ENCODE peak calls at places on chromosomes 11 and 22, in eight cellular contexts. One of them, this sample, is unnamed.

GRCh38 chr11:63534895-63535461 is 1.6 kb upstream of the PLAAT4 start:
- DNase-seq in AG10803: no peak
- DNase-seq in cardiac muscle cell: no peak
- DNase-seq in aorta: no peak
- DNase-seq in A549: no peak
- DNase-seq in pancreas: no peak
- DNase-seq in esophagus muscularis mucosa: no peak
- DNase-seq in endothelial cell of umbilical vein: no peak
- DNase-seq in this sample: no peak

GRCh38 chr11:100515087-100515486 is 172.0 kb upstream of the ARHGAP42 start:
- DNase-seq in AG10803: no peak
- DNase-seq in cardiac muscle cell: peak
- DNase-seq in aorta: no peak
- DNase-seq in A549: no peak
- DNase-seq in pancreas: no peak
- DNase-seq in esophagus muscularis mucosa: no peak
- DNase-seq in endothelial cell of umbilical vein: no peak
- DNase-seq in this sample: no peak

GRCh38 chr11:35006389-35007128 is 90.1 kb downstream of the PDHX start:
- DNase-seq in AG10803: no peak
- DNase-seq in cardiac muscle cell: no peak
- DNase-seq in aorta: no peak
- DNase-seq in A549: no peak
- DNase-seq in pancreas: no peak
- DNase-seq in esophagus muscularis mucosa: no peak
- DNase-seq in endothelial cell of umbilical vein: no peak
- DNase-seq in this sample: no peak

GRCh38 chr11:107043242-107043991 is 25.1 kb upstream of the GUCY1A2 start:
- DNase-seq in AG10803: peak
- DNase-seq in cardiac muscle cell: peak
- DNase-seq in aorta: no peak
- DNase-seq in A549: no peak
- DNase-seq in pancreas: no peak
- DNase-seq in esophagus muscularis mucosa: no peak
- DNase-seq in endothelial cell of umbilical vein: no peak
- DNase-seq in this sample: no peak

GRCh38 chr11:75862437-75862836 is 47.4 kb downstream of the UVRAG start:
- DNase-seq in AG10803: no peak
- DNase-seq in cardiac muscle cell: no peak
- DNase-seq in aorta: no peak
- DNase-seq in A549: no peak
- DNase-seq in pancreas: no peak
- DNase-seq in esophagus muscularis mucosa: no peak
- DNase-seq in endothelial cell of umbilical vein: no peak
- DNase-seq in this sample: no peak

GRCh38 chr11:93718057-93718563 is 23.2 kb downstream of the TAF1D start:
- DNase-seq in AG10803: no peak
- DNase-seq in cardiac muscle cell: no peak
- DNase-seq in aorta: no peak
- DNase-seq in A549: no peak
- DNase-seq in pancreas: no peak
- DNase-seq in esophagus muscularis mucosa: no peak
- DNase-seq in endothelial cell of umbilical vein: peak
- DNase-seq in this sample: no peak

GRCh38 chr11:79269923-79270322 is 170.9 kb downstream of the TENM4 start:
- DNase-seq in AG10803: no peak
- DNase-seq in cardiac muscle cell: no peak
- DNase-seq in aorta: no peak
- DNase-seq in A549: no peak
- DNase-seq in pancreas: no peak
- DNase-seq in esophagus muscularis mucosa: no peak
- DNase-seq in endothelial cell of umbilical vein: no peak
- DNase-seq in this sample: no peak

GRCh38 chr22:26797910-26798309 is 140.5 kb downstream of the MIAT start:
- DNase-seq in AG10803: no peak
- DNase-seq in cardiac muscle cell: no peak
- DNase-seq in aorta: no peak
- DNase-seq in A549: peak
- DNase-seq in pancreas: no peak
- DNase-seq in esophagus muscularis mucosa: no peak
- DNase-seq in endothelial cell of umbilical vein: no peak
- DNase-seq in this sample: no peak

GRCh38 chr11:35031869-35032268 is 107.1 kb upstream of the CD44 start:
- DNase-seq in AG10803: no peak
- DNase-seq in cardiac muscle cell: no peak
- DNase-seq in aorta: no peak
- DNase-seq in A549: no peak
- DNase-seq in pancreas: no peak
- DNase-seq in esophagus muscularis mucosa: no peak
- DNase-seq in endothelial cell of umbilical vein: peak
- DNase-seq in this sample: no peak

GRCh38 chr11:122040476-122040875 is 75.5 kb downstream of the BLID start:
- DNase-seq in AG10803: no peak
- DNase-seq in cardiac muscle cell: peak
- DNase-seq in aorta: no peak
- DNase-seq in A549: no peak
- DNase-seq in pancreas: no peak
- DNase-seq in esophagus muscularis mucosa: no peak
- DNase-seq in endothelial cell of umbilical vein: no peak
- DNase-seq in this sample: no peak

GRCh38 chr11:79727221-79727620 is 286.4 kb upstream of the TENM4 start:
- DNase-seq in AG10803: no peak
- DNase-seq in cardiac muscle cell: no peak
- DNase-seq in aorta: no peak
- DNase-seq in A549: no peak
- DNase-seq in pancreas: no peak
- DNase-seq in esophagus muscularis mucosa: no peak
- DNase-seq in endothelial cell of umbilical vein: no peak
- DNase-seq in this sample: no peak

GRCh38 chr22:49968831-49969661 is 8.5 kb downstream of the PIM3 start:
- DNase-seq in AG10803: no peak
- DNase-seq in cardiac muscle cell: no peak
- DNase-seq in aorta: peak
- DNase-seq in A549: no peak
- DNase-seq in pancreas: peak
- DNase-seq in esophagus muscularis mucosa: no peak
- DNase-seq in endothelial cell of umbilical vein: no peak
- DNase-seq in this sample: peak

GRCh38 chr11:67406969-67407699 is 3.3 kb downstream of the TBC1D10C start:
- DNase-seq in AG10803: no peak
- DNase-seq in cardiac muscle cell: no peak
- DNase-seq in aorta: peak
- DNase-seq in A549: no peak
- DNase-seq in pancreas: no peak
- DNase-seq in esophagus muscularis mucosa: no peak
- DNase-seq in endothelial cell of umbilical vein: no peak
- DNase-seq in this sample: no peak

GRCh38 chr11:97516688-97517087 is 1126.9 kb downstream of the JRKL start:
- DNase-seq in AG10803: no peak
- DNase-seq in cardiac muscle cell: no peak
- DNase-seq in aorta: no peak
- DNase-seq in A549: no peak
- DNase-seq in pancreas: no peak
- DNase-seq in esophagus muscularis mucosa: no peak
- DNase-seq in endothelial cell of umbilical vein: no peak
- DNase-seq in this sample: no peak

GRCh38 chr11:110373061-110373702 is 56.6 kb upstream of the FDX1 start:
- DNase-seq in AG10803: peak
- DNase-seq in cardiac muscle cell: peak
- DNase-seq in aorta: no peak
- DNase-seq in A549: no peak
- DNase-seq in pancreas: no peak
- DNase-seq in esophagus muscularis mucosa: no peak
- DNase-seq in endothelial cell of umbilical vein: peak
- DNase-seq in this sample: no peak

GRCh38 chr11:114317738-114318137 is 21.5 kb downstream of the NNMT start:
- DNase-seq in AG10803: peak
- DNase-seq in cardiac muscle cell: peak
- DNase-seq in aorta: peak
- DNase-seq in A549: no peak
- DNase-seq in pancreas: no peak
- DNase-seq in esophagus muscularis mucosa: peak
- DNase-seq in endothelial cell of umbilical vein: peak
- DNase-seq in this sample: peak

DNA sequence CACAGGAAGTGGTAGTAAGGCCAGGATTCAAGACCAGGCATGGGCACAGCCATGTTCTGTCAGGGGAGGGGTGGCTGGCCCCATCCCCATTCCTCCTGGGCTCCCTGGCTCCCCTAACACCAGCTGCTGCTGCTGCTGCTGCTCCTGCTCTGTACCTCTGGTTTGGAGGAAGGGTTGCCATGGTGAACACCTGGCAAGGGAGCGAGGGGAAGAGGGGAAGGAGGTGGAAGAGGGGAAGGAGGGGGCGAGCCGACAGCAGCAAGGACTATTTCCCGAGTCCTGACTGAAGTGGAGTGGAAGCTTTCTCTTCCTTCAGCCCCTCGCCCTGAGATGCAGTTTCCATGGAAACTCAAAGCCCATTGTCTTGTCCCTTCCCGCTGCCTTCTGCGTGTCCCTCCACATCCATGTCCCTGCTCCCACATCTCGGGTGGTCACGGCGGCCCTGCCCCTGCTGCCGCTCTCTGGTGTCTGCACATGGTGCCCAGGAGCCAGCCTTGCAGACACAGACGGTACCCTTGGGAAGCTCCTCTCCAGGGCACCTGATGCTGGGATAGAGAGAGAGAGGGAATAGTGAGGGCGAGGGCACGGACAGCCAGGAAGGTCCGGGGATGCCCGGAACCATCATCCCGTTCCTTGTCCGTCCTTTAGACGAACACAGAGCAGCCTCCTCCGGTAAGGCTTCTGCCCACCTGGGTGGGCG is 28.6 kb downstream of the FAM83F start:
- DNase-seq in AG10803: no peak
- DNase-seq in cardiac muscle cell: no peak
- DNase-seq in aorta: peak
- DNase-seq in A549: no peak
- DNase-seq in pancreas: no peak
- DNase-seq in esophagus muscularis mucosa: no peak
- DNase-seq in endothelial cell of umbilical vein: no peak
- DNase-seq in this sample: no peak
- H3K4me3 ChIP-seq in AG10803: no peak
- H3K4me3 ChIP-seq in cardiac muscle cell: no peak
- H3K4me3 ChIP-seq in aorta: no peak
- H3K4me3 ChIP-seq in A549: no peak
- H3K4me3 ChIP-seq in pancreas: no peak
- H3K4me3 ChIP-seq in esophagus muscularis mucosa: no peak
- H3K4me3 ChIP-seq in endothelial cell of umbilical vein: no peak
- H3K4me3 ChIP-seq in this sample: no peak

GRCh38 chr11:43582024-43582836 is 98.3 kb upstream of the HSD17B12 start:
- DNase-seq in AG10803: no peak
- DNase-seq in cardiac muscle cell: no peak
- DNase-seq in aorta: no peak
- DNase-seq in A549: no peak
- DNase-seq in pancreas: no peak
- DNase-seq in esophagus muscularis mucosa: peak
- DNase-seq in endothelial cell of umbilical vein: no peak
- DNase-seq in this sample: no peak

GRCh38 chr11:43580735-43581369 is 99.7 kb upstream of the HSD17B12 start:
- DNase-seq in AG10803: no peak
- DNase-seq in cardiac muscle cell: no peak
- DNase-seq in aorta: no peak
- DNase-seq in A549: no peak
- DNase-seq in pancreas: no peak
- DNase-seq in esophagus muscularis mucosa: peak
- DNase-seq in endothelial cell of umbilical vein: no peak
- DNase-seq in this sample: no peak

GRCh38 chr11:43579919-43580276 is 100.6 kb upstream of the HSD17B12 start:
- DNase-seq in AG10803: no peak
- DNase-seq in cardiac muscle cell: no peak
- DNase-seq in aorta: no peak
- DNase-seq in A549: no peak
- DNase-seq in pancreas: no peak
- DNase-seq in esophagus muscularis mucosa: peak
- DNase-seq in endothelial cell of umbilical vein: no peak
- DNase-seq in this sample: no peak

GRCh38 chr11:43582837-43583462 is 97.6 kb upstream of the HSD17B12 start:
- DNase-seq in AG10803: no peak
- DNase-seq in cardiac muscle cell: no peak
- DNase-seq in aorta: no peak
- DNase-seq in A549: no peak
- DNase-seq in pancreas: no peak
- DNase-seq in esophagus muscularis mucosa: peak
- DNase-seq in endothelial cell of umbilical vein: no peak
- DNase-seq in this sample: no peak

GRCh38 chr11:43581370-43582023 is 99.0 kb upstream of the HSD17B12 start:
- DNase-seq in AG10803: no peak
- DNase-seq in cardiac muscle cell: no peak
- DNase-seq in aorta: no peak
- DNase-seq in A549: no peak
- DNase-seq in pancreas: no peak
- DNase-seq in esophagus muscularis mucosa: peak
- DNase-seq in endothelial cell of umbilical vein: no peak
- DNase-seq in this sample: no peak
- H3K4me3 ChIP-seq in AG10803: peak
- H3K4me3 ChIP-seq in cardiac muscle cell: peak
- H3K4me3 ChIP-seq in aorta: no peak
- H3K4me3 ChIP-seq in A549: peak
- H3K4me3 ChIP-seq in pancreas: peak
- H3K4me3 ChIP-seq in esophagus muscularis mucosa: peak
- H3K4me3 ChIP-seq in endothelial cell of umbilical vein: no peak
- H3K4me3 ChIP-seq in this sample: peak

GRCh38 chr11:72041364-72042058 is 38.8 kb downstream of the NUMA1 start:
- DNase-seq in AG10803: peak
- DNase-seq in cardiac muscle cell: peak
- DNase-seq in aorta: peak
- DNase-seq in A549: peak
- DNase-seq in pancreas: peak
- DNase-seq in esophagus muscularis mucosa: peak
- DNase-seq in endothelial cell of umbilical vein: peak
- DNase-seq in this sample: peak
- H3K4me3 ChIP-seq in AG10803: peak
- H3K4me3 ChIP-seq in cardiac muscle cell: peak
- H3K4me3 ChIP-seq in aorta: peak
- H3K4me3 ChIP-seq in A549: peak
- H3K4me3 ChIP-seq in pancreas: peak
- H3K4me3 ChIP-seq in esophagus muscularis mucosa: peak
- H3K4me3 ChIP-seq in endothelial cell of umbilical vein: peak
- H3K4me3 ChIP-seq in this sample: peak

GRCh38 chr11:73944901-73945300 is 5.9 kb upstream of the DNAJB13 start:
- DNase-seq in AG10803: no peak
- DNase-seq in cardiac muscle cell: no peak
- DNase-seq in aorta: no peak
- DNase-seq in A549: no peak
- DNase-seq in pancreas: no peak
- DNase-seq in esophagus muscularis mucosa: no peak
- DNase-seq in endothelial cell of umbilical vein: no peak
- DNase-seq in this sample: no peak

GRCh38 chr11:73942030-73942429 is 8.8 kb upstream of the DNAJB13 start:
- DNase-seq in AG10803: no peak
- DNase-seq in cardiac muscle cell: no peak
- DNase-seq in aorta: no peak
- DNase-seq in A549: no peak
- DNase-seq in pancreas: no peak
- DNase-seq in esophagus muscularis mucosa: no peak
- DNase-seq in endothelial cell of umbilical vein: peak
- DNase-seq in this sample: no peak

GRCh38 chr11:73944085-73944484 is 6.7 kb upstream of the DNAJB13 start:
- DNase-seq in AG10803: no peak
- DNase-seq in cardiac muscle cell: no peak
- DNase-seq in aorta: no peak
- DNase-seq in A549: no peak
- DNase-seq in pancreas: no peak
- DNase-seq in esophagus muscularis mucosa: no peak
- DNase-seq in endothelial cell of umbilical vein: no peak
- DNase-seq in this sample: no peak

GRCh38 chr11:73939096-73939495 is 11.7 kb upstream of the DNAJB13 start:
- DNase-seq in AG10803: peak
- DNase-seq in cardiac muscle cell: no peak
- DNase-seq in aorta: no peak
- DNase-seq in A549: no peak
- DNase-seq in pancreas: no peak
- DNase-seq in esophagus muscularis mucosa: no peak
- DNase-seq in endothelial cell of umbilical vein: no peak
- DNase-seq in this sample: no peak
- H3K4me3 ChIP-seq in AG10803: no peak
- H3K4me3 ChIP-seq in cardiac muscle cell: no peak
- H3K4me3 ChIP-seq in aorta: no peak
- H3K4me3 ChIP-seq in A549: no peak
- H3K4me3 ChIP-seq in pancreas: no peak
- H3K4me3 ChIP-seq in esophagus muscularis mucosa: no peak
- H3K4me3 ChIP-seq in endothelial cell of umbilical vein: no peak
- H3K4me3 ChIP-seq in this sample: no peak